ENCODE peak calls at places on chromosomes 2 and 18, in ten cellular contexts. N is HS-5; Y is NCI-H69; W is foreskin fibroblast; E is posterior cingulate gyrus; V is stimulated activated CD4-positive, alpha-beta T cell treated with anti-CD3 and anti-CD28 coated beads, Interleukin-1b, Interleukin-23, amount 100 ng/mL, for 1 hour; P is activated CD8-positive, alpha-beta T cell treated with anti-CD3 and anti-CD28 coated beads for 36 hours; B is neural crest cell; M is NCI-H187; S is cardiac muscle cell. L is an unnamed sample.
A peak's percentile ranks its signal among the peaks of the same experiment; 100 is the strongest.

GRCh38 chr2:150169230-150169629 is 318.2 kb downstream of the RND3 start:
- DNase-seq in M (no peak), B (no peak), Y (no peak), V (no peak), P (no peak), N (no peak), W (peak; percentile 61), E (no peak), S (peak; percentile 88), L (no peak)

GRCh38 chr2:112547333-112547732 is 5.1 kb downstream of the POLR1B start:
- DNase-seq in M (no peak), Y (no peak), W (peak; percentile 24), B (no peak), E (no peak), N (no peak), P (no peak), S (peak; percentile 90), V (no peak), L (no peak)

GRCh38 chr2:23293063-23293462 is 91.9 kb upstream of the KLHL29 start:
- DNase-seq in Y (no peak), N (no peak), P (no peak), S (peak; percentile 77), M (no peak), B (no peak), V (no peak), E (no peak), W (no peak), L (no peak)

GRCh38 chr18:69590150-69590549 is 189.5 kb downstream of the DOK6 start:
- DNase-seq in E (no peak), P (no peak), V (no peak), N (no peak), S (no peak), Y (no peak), M (no peak), B (no peak), W (no peak), L (no peak)

GRCh38 chr2:112433932-112434730 is 686 bp upstream of the RGPD8 start:
- DNase-seq in W (no peak), S (no peak), B (no peak), E (no peak), Y (no peak), N (no peak), V (no peak), P (peak; percentile 4), M (no peak), L (no peak)

GRCh38 chr2:119744335-119744939 is 15.3 kb upstream of the PTPN4 start:
- DNase-seq in Y (peak; percentile 52), M (no peak), B (no peak), S (no peak), E (no peak), N (no peak), W (peak; percentile 50), P (no peak), V (no peak), L (peak; percentile 98)

GRCh38 chr2:142045641-142046040 is 85.2 kb downstream of the LRP1B start:
- DNase-seq in Y (no peak), N (no peak), M (no peak), W (no peak), E (no peak), B (no peak), V (no peak), P (no peak), S (no peak), L (no peak)

GRCh38 chr2:236875906-236876505 is 209.7 kb upstream of the COPS8 start:
- DNase-seq in V (no peak), P (no peak), E (no peak), W (no peak), M (peak; percentile 10), B (no peak), N (no peak), S (no peak), Y (peak; percentile 42), L (peak; percentile 81)

GRCh38 chr2:188042412-188042811 is 249.3 kb upstream of the GULP1 start:
- DNase-seq in Y (peak; percentile 23), M (no peak), P (no peak), V (no peak), N (no peak), B (no peak), S (peak; percentile 70), E (no peak), W (peak; percentile 47), L (peak; percentile 42)

GRCh38 chr2:231692847-231693246 is 15.5 kb upstream of the PTMA start:
- DNase-seq in B (no peak), P (no peak), M (no peak), N (no peak), S (no peak), Y (no peak), V (no peak), W (no peak), E (no peak), L (no peak)

GRCh38 chr2:234496835-234497591 is at the start of gene ARL4C:
- DNase-seq in V (no peak), P (peak; percentile 57), S (peak; percentile 79), B (peak; percentile 60), W (peak; percentile 76), N (no peak), M (peak; percentile 36), Y (peak; percentile 86), E (peak; percentile 49), L (peak; percentile 82)

GRCh38 chr18:24160086-24160485 is 21.2 kb downstream of the CABYR start:
- DNase-seq in Y (no peak), N (no peak), B (no peak), W (no peak), V (no peak), E (no peak), M (no peak), P (no peak), S (no peak), L (peak; percentile 52)

GRCh38 chr18:2717407-2717806 is 61.9 kb downstream of the SMCHD1 start:
- DNase-seq in Y (no peak), V (no peak), S (no peak), M (no peak), W (no peak), B (no peak), N (no peak), E (no peak), P (no peak), L (no peak)

GRCh38 chr2:238247002-238247822 is 7.4 kb upstream of the HES6 start:
- DNase-seq in N (no peak), S (no peak), B (no peak), Y (no peak), P (no peak), E (no peak), V (no peak), M (no peak), W (no peak), L (no peak)

GRCh38 chr2:120546077-120546864 is 189.4 kb upstream of the GLI2 start:
- DNase-seq in M (no peak), E (no peak), N (peak; percentile 86), W (peak; percentile 97), P (no peak), Y (peak; percentile 26), S (peak; percentile 92), B (no peak), V (no peak), L (no peak)

GRCh38 chr2:189569295-189569925 is 11.2 kb downstream of the SLC40A1 start:
- DNase-seq in W (no peak), S (peak; percentile 35), N (no peak), B (no peak), Y (no peak), E (no peak), P (no peak), V (no peak), M (no peak), L (no peak)

GRCh38 chr2:16165518-16166326 is 225.4 kb downstream of the MYCN start:
- DNase-seq in N (no peak), V (no peak), B (no peak), E (no peak), Y (no peak), P (no peak), S (no peak), W (no peak), M (no peak), L (no peak)

GRCh38 chr18:67483952-67484351 is 32.6 kb downstream of the DSEL start:
- DNase-seq in Y (no peak), E (no peak), B (no peak), V (no peak), M (no peak), W (no peak), P (no peak), N (no peak), S (no peak), L (no peak)

GRCh38 chr2:113149553-113150257 is 22.3 kb downstream of the IL1RN start:
- DNase-seq in E (no peak), V (no peak), S (no peak), Y (no peak), N (no peak), W (no peak), M (no peak), P (no peak), B (no peak), L (no peak)

GRCh38 chr2:226336283-226336682 is 463.3 kb downstream of the IRS1 start:
- DNase-seq in M (no peak), B (no peak), Y (no peak), S (no peak), P (no peak), E (no peak), V (no peak), W (no peak), N (no peak), L (no peak)

GRCh38 chr18:8705941-8706544 is 687 bp downstream of the MTCL1 start:
- DNase-seq in W (no peak), P (peak; percentile 11), B (peak; percentile 25), E (no peak), V (no peak), Y (peak; percentile 80), M (no peak), N (no peak), S (peak; percentile 24), L (peak; percentile 83)

GRCh38 chr2:119028327-119029174 is 86.6 kb downstream of the MARCO start:
- DNase-seq in B (peak; percentile 25), V (no peak), M (no peak), P (peak; percentile 25), Y (peak; percentile 63), S (peak; percentile 43), E (no peak), W (peak; percentile 15), N (no peak), L (peak; percentile 63)

GRCh38 chr2:215506604-215506990 is 70.7 kb upstream of the FN1 start:
- DNase-seq in V (no peak), E (no peak), M (no peak), S (no peak), Y (no peak), W (no peak), B (no peak), N (no peak), P (no peak), L (no peak)

GRCh38 chr18:10514621-10515020 is 11.2 kb upstream of the NAPG start:
- DNase-seq in Y (peak; percentile 73), W (no peak), P (no peak), V (no peak), M (no peak), B (no peak), N (no peak), S (no peak), E (no peak), L (no peak)

GRCh38 chr2:104872034-104872865 is 18.3 kb downstream of the POU3F3 start:
- DNase-seq in M (no peak), B (peak; percentile 34), Y (no peak), W (no peak), V (no peak), E (peak; percentile 54), P (no peak), N (no peak), S (no peak), L (peak; percentile 39)

GRCh38 chr2:237451582-237452469 is 35.2 kb upstream of the MLPH start:
- DNase-seq in P (no peak), Y (no peak), S (peak; percentile 70), W (peak; percentile 59), B (no peak), E (no peak), V (no peak), N (no peak), M (no peak), L (no peak)

GRCh38 chr2:225725726-225726125 is 326.2 kb downstream of the NYAP2 start:
- DNase-seq in P (no peak), V (no peak), Y (peak; percentile 34), S (no peak), N (no peak), M (no peak), W (no peak), B (no peak), E (no peak), L (no peak)

GRCh38 chr2:1702186-1702565 is 42.1 kb downstream of the PXDN start:
- DNase-seq in P (no peak), M (no peak), N (no peak), W (no peak), Y (no peak), E (no peak), B (no peak), V (no peak), S (no peak), L (no peak)

L was measured in DMS53.